ENCODE peak calls at places on chromosomes 7 and 10, in four cellular contexts. O is Peyer's patch, G is right cardiac atrium, W is lung. J is an unnamed sample.

GRCh38 chr7:5532520-5533335 is 109.1 kb upstream of the TNRC18 start:
- DNase-seq in W (peak; percentile 78), G (peak; percentile 82), O (peak; percentile 93), J (peak; percentile 45)

GRCh38 chr10:28686835-28687682 is 9.7 kb downstream of the BAMBI start:
- DNase-seq in G (no peak), O (no peak), W (no peak), J (no peak)

GRCh38 chr10:91589015-91589655 is 43.7 kb downstream of the PPP1R3C start:
- DNase-seq in G (peak; percentile 59), O (no peak), W (no peak), J (no peak)

GRCh38 chr10:49612513-49613159 is 1.2 kb upstream of the CHAT start:
- DNase-seq in O (no peak), G (no peak), W (no peak), J (no peak)

GRCh38 chr7:51034531-51035264 is 252.0 kb upstream of the GRB10 start:
- DNase-seq in O (no peak), G (no peak), W (no peak), J (no peak)

GRCh38 chr7:74056096-74056915 is 27.3 kb upstream of the LIMK1 start:
- DNase-seq in W (no peak), G (peak; percentile 55), O (no peak), J (no peak)

GRCh38 chr10:51501396-51501795 is 198.0 kb downstream of the CSTF2T start:
- DNase-seq in O (no peak), G (no peak), W (no peak), J (no peak)

GRCh38 chr7:16646427-16647081 is 573 bp downstream of the BZW2 start:
- DNase-seq in G (no peak), W (no peak), O (no peak), J (no peak)

GRCh38 chr7:11831727-11832495 is at the start of gene THSD7A:
- DNase-seq in G (peak; percentile 81), O (no peak), W (peak; percentile 40), J (no peak)

GRCh38 chr7:95482398-95482797 is 3.3 kb upstream of the ASB4 start:
- DNase-seq in W (no peak), O (no peak), G (no peak), J (no peak)

GRCh38 chr10:112966191-112966855 is 16.3 kb downstream of the TCF7L2 start:
- DNase-seq in W (no peak), O (no peak), G (no peak), J (no peak)

GRCh38 chr7:29806131-29806792 is at the start of gene WIPF3:
- DNase-seq in G (peak; percentile 73), O (no peak), W (no peak), J (no peak)

GRCh38 chr7:96198047-96198636 is 123.8 kb downstream of the SLC25A13 start:
- DNase-seq in O (no peak), G (no peak), W (no peak), J (no peak)

GRCh38 chr7:136923111-136923510 is 54.7 kb downstream of the CHRM2 start:
- DNase-seq in W (no peak), G (no peak), O (no peak), J (no peak)

GRCh38 chr7:37757563-37757962 is 74.0 kb downstream of the GPR141 start:
- DNase-seq in O (no peak), G (no peak), W (no peak), J (no peak)

GRCh38 chr7:68148440-68148839 is 1151.8 kb downstream of the TYW1 start:
- DNase-seq in O (no peak), W (no peak), G (no peak), J (no peak)

GRCh38 chr7:11638026-11638774 is 193.8 kb downstream of the THSD7A start:
- DNase-seq in W (no peak), O (no peak), G (no peak), J (no peak)

GRCh38 chr10:525565-526315 is 163.7 kb downstream of the DIP2C start:
- DNase-seq in O (no peak), G (no peak), W (no peak), J (no peak)

GRCh38 chr7:81725496-81726117 is 44.2 kb downstream of the HGF start:
- DNase-seq in O (no peak), W (no peak), G (no peak), J (no peak)

GRCh38 chr7:318476-319266 is 28.7 kb downstream of the FOXL3 start:
- DNase-seq in O (no peak), W (no peak), G (peak; percentile 37), J (no peak)
- H3K27ac ChIP-seq in O (no peak overlapping the region), W (no peak overlapping the region), G (no peak overlapping the region), J (no peak overlapping the region)

DNA sequence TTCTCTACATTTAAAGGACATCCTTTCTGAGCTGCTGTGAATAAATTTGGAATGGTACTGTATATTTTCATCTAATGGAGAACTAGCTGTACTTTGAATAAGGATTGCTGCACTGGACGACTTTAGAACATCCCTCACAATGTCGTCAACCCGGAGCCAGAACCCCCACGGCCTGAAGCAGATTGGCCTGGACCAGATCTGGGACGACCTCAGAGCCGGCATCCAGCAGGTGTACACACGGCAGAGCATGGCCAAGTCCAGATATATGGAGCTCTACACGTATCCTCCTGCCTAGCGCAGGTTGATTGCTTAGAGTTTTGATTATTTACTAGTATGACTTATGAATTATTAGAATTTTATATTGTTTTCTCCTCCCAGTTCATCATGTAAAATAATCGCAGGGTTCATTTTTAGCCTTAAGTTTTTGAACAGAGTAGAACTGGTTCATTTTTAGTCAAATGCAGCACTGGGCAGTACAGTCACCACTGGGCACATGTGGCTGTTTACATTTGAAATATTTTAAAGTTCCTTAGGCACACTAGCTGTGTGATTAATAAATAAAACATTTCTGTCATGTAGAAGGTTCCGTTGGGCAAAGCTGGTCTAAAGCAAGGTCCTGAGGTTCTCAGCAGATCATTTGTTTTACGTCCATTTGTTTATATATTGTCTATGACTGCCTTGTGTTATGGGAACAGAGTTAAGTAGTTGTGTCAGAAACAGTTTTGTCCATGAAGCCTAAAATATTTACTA is 31.5 kb downstream of the CUL1 start:
- DNase-seq in G (no peak), W (no peak), O (no peak), J (no peak)
- H3K4me1 ChIP-seq in G (peaks cover 6% of the 10 kb centered on the region), W (peaks cover 10% of the 10 kb centered on the region), O (no peaks in the 10 kb centered on the region), J (peaks cover 31% of the 10 kb centered on the region)

GRCh38 chr7:145497911-145498525 is 618.6 kb upstream of the CNTNAP2 start:
- DNase-seq in W (no peak), G (no peak), O (no peak), J (no peak)
- H3K4me3 ChIP-seq in W (no peak overlapping the region), G (no peak overlapping the region), O (no peak overlapping the region), J (no peak overlapping the region)

DNA sequence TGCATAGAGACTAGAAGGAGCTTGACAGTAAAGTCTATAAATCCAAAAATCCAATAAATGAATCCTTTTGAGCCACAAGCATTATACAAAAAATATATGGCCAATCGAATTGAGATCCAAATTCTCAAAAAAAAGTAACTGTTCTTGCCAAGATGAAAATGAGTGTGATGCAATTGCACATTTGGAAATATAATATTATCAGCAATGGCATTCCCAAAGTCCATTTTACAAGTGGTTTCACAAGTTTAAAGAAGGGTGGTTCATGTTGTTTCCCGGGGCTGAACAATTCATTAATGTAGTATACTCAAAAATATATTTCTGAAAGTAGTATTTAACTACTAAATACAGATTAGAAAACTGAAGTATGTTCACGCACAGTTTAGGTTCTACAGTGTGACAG is 7.3 kb downstream of the RP9 start:
- DNase-seq in W (no peak), G (no peak), O (no peak), J (no peak)
- H3K27ac ChIP-seq in W (no peak overlapping the region), G (no peak overlapping the region), O (no peak overlapping the region), J (no peak overlapping the region)

J was measured in CD8-positive, alpha-beta memory T cell.